ENCODE peak calls at places on chromosomes 3 and 15, in five cellular contexts. V is stimulated activated CD4-positive, alpha-beta T cell treated with anti-CD3 and anti-CD28 coated beads, Interleukin-2, amount 100 ng/mL, for 48 hours; U is astrocyte of the cerebellum; J is HTR-8/SVneo; R is left ventricle myocardium inferior. L is an unnamed sample.

GRCh38 chr3:130671545-130671944 is 75.1 kb downstream of the PIK3R4 start:
- DNase-seq in V (no peak), R (no peak), J (no peak), U (no peak), L (no peak)

GRCh38 chr15:48671381-48672022 is 26.0 kb upstream of the FBN1 start:
- DNase-seq in V (no peak), J (no peak), U (peak), R (peak), L (peak)

GRCh38 chr15:48084759-48085420 is 35.9 kb upstream of the SLC24A5 start:
- DNase-seq in U (peak), R (no peak), V (no peak), J (peak), L (no peak)

GRCh38 chr15:83656943-83657528 is 3.1 kb downstream of the ADAMTSL3 start:
- DNase-seq in R (no peak), V (no peak), U (no peak), J (no peak), L (no peak)

GRCh38 chr15:88635343-88635742 is 3.5 kb upstream of the ISG20 start:
- DNase-seq in V (no peak), J (no peak), U (no peak), R (no peak), L (no peak)

GRCh38 chr3:16513141-16514020 is at the start of gene RFTN1:
- DNase-seq in J (peak), V (peak), U (no peak), R (peak), L (peak)

GRCh38 chr15:67696087-67696486 is 129.2 kb upstream of the SKOR1 start:
- DNase-seq in V (no peak), R (no peak), J (no peak), U (no peak), L (no peak)

GRCh38 chr15:67070892-67071664 is 5.7 kb downstream of the SMAD3 start:
- DNase-seq in J (no peak), V (no peak), U (no peak), R (no peak), L (no peak)

GRCh38 chr3:5822843-5823242 is 635.3 kb downstream of the EDEM1 start:
- DNase-seq in U (no peak), J (no peak), R (no peak), V (no peak), L (no peak)

GRCh38 chr15:65578904-65579728 is 31.8 kb downstream of the INTS14 start:
- DNase-seq in U (no peak), J (no peak), V (no peak), R (no peak), L (no peak)

GRCh38 chr3:122615303-122615702 is 37.9 kb downstream of the PARP15 start:
- DNase-seq in R (no peak), U (no peak), J (no peak), V (no peak), L (no peak)

GRCh38 chr15:66866651-66867050 is 164.6 kb downstream of the SMAD6 start:
- DNase-seq in R (no peak), U (no peak), J (no peak), V (no peak), L (no peak)

GRCh38 chr3:60199306-60199705 is 1051.9 kb downstream of the FHIT start:
- DNase-seq in J (no peak), V (no peak), R (no peak), U (no peak), L (no peak)

GRCh38 chr3:12948371-12948770 is 107.0 kb upstream of the RPL32 start:
- DNase-seq in J (no peak), U (no peak), V (no peak), R (no peak), L (no peak)

GRCh38 chr15:66800584-66801235 is 98.7 kb downstream of the SMAD6 start:
- DNase-seq in J (no peak), U (no peak), V (no peak), R (no peak), L (peak)